ENCODE peak calls at places on chromosomes 4 and X, in four cellular contexts. X is activated CD4-positive, alpha-beta T cell treated with anti-CD3 and anti-CD28 coated beads, Interleukin-2, amount 50 U/mL, for 4 hours; I is HS-5; F is GM23248. U is an unnamed sample.

GRCh38 chr4:109172301-109172700 is 130.2 kb downstream of the COL25A1 start:
- DNase-seq in I (no peak), F (no peak), X (no peak), U (no peak)

GRCh38 chr4:90293320-90293719 is 166.1 kb downstream of the CCSER1 start:
- DNase-seq in X (no peak), F (peak), I (no peak), U (no peak)

GRCh38 chr4:21885241-21885640 is 63.3 kb downstream of the KCNIP4 start:
- DNase-seq in X (no peak), I (peak), F (peak), U (peak)

GRCh38 chrX:12798601-12799000 is 7.4 kb downstream of the PRPS2 start:
- DNase-seq in F (no peak), I (no peak), X (no peak), U (no peak)

GRCh38 chr4:73661646-73662119 is 41.4 kb upstream of the RASSF6 start:
- DNase-seq in X (no peak), F (peak), I (peak), U (peak)

GRCh38 chr4:161926033-161926828 is 237.6 kb downstream of the FSTL5 start:
- DNase-seq in I (no peak), X (no peak), F (no peak), U (no peak)

GRCh38 chrX:40849906-40850672 is 114.7 kb upstream of the MED14 start:
- DNase-seq in F (peak), I (no peak), X (no peak), U (no peak)

GRCh38 chr4:8922481-8922880 is 50.8 kb upstream of the HMX1 start:
- DNase-seq in I (no peak), X (no peak), F (no peak), U (no peak)

GRCh38 chrX:24395775-24396174 is 35.3 kb downstream of the SUPT20HL1 start:
- DNase-seq in I (peak), F (peak), X (peak), U (peak)